ENCODE peak calls at places on chromosomes 7 and 10, in five cellular contexts. One of them, this sample, is unnamed.

GRCh38 chr10:51651063-51651462 is 48.3 kb downstream of the CSTF2T start:
- DNase-seq in GM12865: no peak
- DNase-seq in lower lobe of right lung: no peak
- DNase-seq in A549: no peak
- DNase-seq in BJ: no peak
- DNase-seq in this sample: no peak

GRCh38 chr10:76301950-76302349 is 870.5 kb downstream of the LRMDA start:
- DNase-seq in GM12865: no peak
- DNase-seq in lower lobe of right lung: no peak
- DNase-seq in A549: no peak
- DNase-seq in BJ: no peak
- DNase-seq in this sample: no peak

GRCh38 chr7:121541457-121541856 is 145.3 kb upstream of the FAM3C start:
- DNase-seq in GM12865: no peak
- DNase-seq in lower lobe of right lung: no peak
- DNase-seq in A549: no peak
- DNase-seq in BJ: no peak
- DNase-seq in this sample: no peak

GRCh38 chr10:102113261-102113955 is 6.8 kb downstream of the LDB1 start:
- DNase-seq in GM12865: no peak
- DNase-seq in lower lobe of right lung: no peak
- DNase-seq in A549: no peak
- DNase-seq in BJ: no peak
- DNase-seq in this sample: no peak

GRCh38 chr7:48052748-48053147 is 17.4 kb downstream of the C7orf57 start:
- DNase-seq in GM12865: peak
- DNase-seq in lower lobe of right lung: no peak
- DNase-seq in A549: no peak
- DNase-seq in BJ: no peak
- DNase-seq in this sample: no peak

GRCh38 chr10:29689001-29689400 is 54.2 kb upstream of the SVIL start:
- DNase-seq in GM12865: no peak
- DNase-seq in lower lobe of right lung: no peak
- DNase-seq in A549: no peak
- DNase-seq in BJ: no peak
- DNase-seq in this sample: no peak

GRCh38 chr10:122494833-122495232 is 33.5 kb downstream of the HTRA1 start:
- DNase-seq in GM12865: no peak
- DNase-seq in lower lobe of right lung: peak
- DNase-seq in A549: no peak
- DNase-seq in BJ: no peak
- DNase-seq in this sample: no peak

GRCh38 chr10:81414038-81414437 is 461.0 kb upstream of the NRG3 start:
- DNase-seq in GM12865: no peak
- DNase-seq in lower lobe of right lung: no peak
- DNase-seq in A549: no peak
- DNase-seq in BJ: no peak
- DNase-seq in this sample: peak

GRCh38 chr10:9262770-9263169 is 1208.3 kb downstream of the GATA3 start:
- DNase-seq in GM12865: no peak
- DNase-seq in lower lobe of right lung: no peak
- DNase-seq in A549: no peak
- DNase-seq in BJ: no peak
- DNase-seq in this sample: no peak

GRCh38 chr10:118754132-118754555 is 626 bp downstream of the CACUL1 start:
- DNase-seq in GM12865: peak
- DNase-seq in lower lobe of right lung: peak
- DNase-seq in A549: peak
- DNase-seq in BJ: no peak
- DNase-seq in this sample: peak

GRCh38 chr10:79184141-79184625 is 115.4 kb downstream of the ZMIZ1 start:
- DNase-seq in GM12865: no peak
- DNase-seq in lower lobe of right lung: peak
- DNase-seq in A549: peak
- DNase-seq in BJ: no peak
- DNase-seq in this sample: peak

GRCh38 chr7:155739538-155740140 is 72.6 kb downstream of the SHH start:
- DNase-seq in GM12865: no peak
- DNase-seq in lower lobe of right lung: no peak
- DNase-seq in A549: no peak
- DNase-seq in BJ: no peak
- DNase-seq in this sample: no peak

DNA sequence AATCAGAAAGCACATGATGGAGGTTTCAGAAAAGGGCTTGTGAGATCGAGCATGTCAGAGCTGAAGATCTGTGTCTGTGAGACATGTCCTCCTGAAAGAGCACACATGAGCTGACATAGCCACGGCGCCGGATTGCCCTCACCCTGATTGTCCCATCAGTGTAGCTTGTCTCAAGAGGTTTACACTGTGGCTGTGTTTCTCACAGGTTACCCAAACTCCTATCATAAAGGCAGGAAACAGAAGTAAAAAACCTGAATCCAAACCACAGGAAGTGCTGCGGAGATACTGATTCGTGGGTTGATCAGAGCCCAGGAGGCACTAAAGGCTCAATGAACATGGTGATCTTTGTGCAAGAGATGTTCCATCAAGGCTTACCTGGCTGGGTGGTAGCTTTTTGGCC is 3.9 kb upstream of the ATP6V0E2 start:
- DNase-seq in GM12865: no peak
- DNase-seq in lower lobe of right lung: no peak
- DNase-seq in A549: no peak
- DNase-seq in BJ: no peak
- DNase-seq in this sample: no peak
- H3K4me3 ChIP-seq in GM12865: no peak
- H3K4me3 ChIP-seq in lower lobe of right lung: no peak
- H3K4me3 ChIP-seq in A549: no peak
- H3K4me3 ChIP-seq in BJ: no peak
- H3K4me3 ChIP-seq in this sample: no peak

GRCh38 chr7:42193457-42194111 is 43.4 kb downstream of the GLI3 start:
- DNase-seq in GM12865: no peak
- DNase-seq in lower lobe of right lung: no peak
- DNase-seq in A549: no peak
- DNase-seq in BJ: no peak
- DNase-seq in this sample: no peak
- H3K4me3 ChIP-seq in GM12865: no peak
- H3K4me3 ChIP-seq in lower lobe of right lung: no peak
- H3K4me3 ChIP-seq in A549: no peak
- H3K4me3 ChIP-seq in BJ: no peak
- H3K4me3 ChIP-seq in this sample: no peak

DNA sequence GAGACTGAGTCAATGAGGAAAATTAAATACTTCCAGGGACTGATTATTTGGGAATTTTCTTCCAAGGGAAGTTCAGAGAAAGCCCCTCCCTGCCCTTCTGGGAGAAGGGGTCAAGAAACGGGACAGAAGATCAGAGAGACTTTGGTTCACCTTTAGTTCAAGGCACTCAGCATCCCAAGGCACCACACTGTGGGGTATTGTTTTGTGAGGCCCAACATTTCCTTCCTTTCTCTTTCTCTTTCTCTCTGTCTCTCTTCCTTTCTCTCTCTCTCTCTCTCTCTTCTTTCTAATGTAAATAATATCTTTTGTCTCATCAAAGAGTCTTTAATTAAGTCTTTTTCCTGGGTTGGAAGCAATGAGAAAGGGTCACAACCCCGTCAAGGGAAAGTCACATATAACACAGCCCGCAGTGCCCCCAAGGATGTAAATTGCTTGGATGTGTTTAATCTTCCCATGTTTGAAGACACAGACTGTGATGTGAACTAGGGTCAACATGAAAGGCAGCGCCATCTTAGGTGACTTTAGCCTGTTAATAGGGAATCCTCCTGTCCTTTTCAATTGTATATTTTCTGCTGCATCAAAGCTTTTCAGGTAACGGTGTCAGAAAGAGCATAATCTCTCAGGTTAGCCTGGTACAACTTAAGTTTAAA is 983.3 kb upstream of the C7orf33 start:
- DNase-seq in GM12865: no peak
- DNase-seq in lower lobe of right lung: no peak
- DNase-seq in A549: no peak
- DNase-seq in BJ: no peak
- DNase-seq in this sample: no peak
- H3K4me3 ChIP-seq in GM12865: no peak
- H3K4me3 ChIP-seq in lower lobe of right lung: no peak
- H3K4me3 ChIP-seq in A549: no peak
- H3K4me3 ChIP-seq in BJ: no peak
- H3K4me3 ChIP-seq in this sample: no peak

DNA sequence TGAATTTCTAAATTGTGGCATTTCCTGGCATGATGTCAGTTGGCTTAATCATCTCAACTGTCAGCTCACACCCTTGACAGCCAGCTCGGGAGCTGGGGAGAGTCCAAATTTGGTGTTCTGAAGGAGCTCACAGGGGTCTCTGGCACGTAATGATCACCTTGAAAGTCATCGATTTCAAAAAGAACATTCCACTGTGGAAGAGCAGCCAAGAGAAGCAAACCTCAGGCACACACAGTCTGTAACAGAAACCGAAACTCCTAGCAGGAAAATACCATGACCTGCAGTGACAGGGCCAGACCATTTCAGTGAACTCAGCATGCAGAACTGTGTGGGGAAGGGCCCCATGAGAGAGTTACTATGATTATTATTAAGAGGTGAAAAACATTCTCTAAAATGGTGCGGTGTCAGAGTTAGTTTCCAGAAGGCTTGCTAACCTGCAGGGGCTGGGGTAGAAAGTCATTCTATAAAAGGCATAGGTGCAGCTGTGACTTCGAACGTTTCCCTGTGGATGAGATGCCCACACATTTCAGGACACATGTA is 26.4 kb upstream of the KLF6 start:
- DNase-seq in GM12865: peak
- DNase-seq in lower lobe of right lung: no peak
- DNase-seq in A549: no peak
- DNase-seq in BJ: no peak
- DNase-seq in this sample: no peak
- H3K4me3 ChIP-seq in GM12865: peak
- H3K4me3 ChIP-seq in lower lobe of right lung: peak
- H3K4me3 ChIP-seq in A549: no peak
- H3K4me3 ChIP-seq in BJ: no peak
- H3K4me3 ChIP-seq in this sample: no peak

DNA sequence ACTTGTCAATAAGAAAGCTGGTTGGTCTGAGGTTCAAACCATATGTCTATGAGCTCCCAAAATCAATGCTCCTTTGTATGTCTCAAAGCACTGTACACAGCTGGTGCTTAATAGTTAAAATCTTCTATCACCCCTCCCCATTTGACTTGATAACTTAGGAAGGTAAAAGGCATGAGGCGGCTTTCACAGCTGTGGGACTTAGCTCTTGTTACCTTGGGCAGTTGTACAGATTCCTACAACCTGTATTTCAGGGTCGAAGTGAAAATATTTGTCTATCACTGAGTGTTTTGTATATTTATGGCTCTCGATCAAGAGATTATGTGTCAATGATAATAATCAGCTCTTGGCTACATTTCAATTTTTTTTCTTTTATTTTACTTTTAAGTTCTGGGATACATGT is 992 bp upstream of the KIFBP start:
- DNase-seq in GM12865: no peak
- DNase-seq in lower lobe of right lung: no peak
- DNase-seq in A549: no peak
- DNase-seq in BJ: no peak
- DNase-seq in this sample: no peak
- H3K4me3 ChIP-seq in GM12865: no peak
- H3K4me3 ChIP-seq in lower lobe of right lung: no peak
- H3K4me3 ChIP-seq in A549: no peak
- H3K4me3 ChIP-seq in BJ: no peak
- H3K4me3 ChIP-seq in this sample: no peak

DNA sequence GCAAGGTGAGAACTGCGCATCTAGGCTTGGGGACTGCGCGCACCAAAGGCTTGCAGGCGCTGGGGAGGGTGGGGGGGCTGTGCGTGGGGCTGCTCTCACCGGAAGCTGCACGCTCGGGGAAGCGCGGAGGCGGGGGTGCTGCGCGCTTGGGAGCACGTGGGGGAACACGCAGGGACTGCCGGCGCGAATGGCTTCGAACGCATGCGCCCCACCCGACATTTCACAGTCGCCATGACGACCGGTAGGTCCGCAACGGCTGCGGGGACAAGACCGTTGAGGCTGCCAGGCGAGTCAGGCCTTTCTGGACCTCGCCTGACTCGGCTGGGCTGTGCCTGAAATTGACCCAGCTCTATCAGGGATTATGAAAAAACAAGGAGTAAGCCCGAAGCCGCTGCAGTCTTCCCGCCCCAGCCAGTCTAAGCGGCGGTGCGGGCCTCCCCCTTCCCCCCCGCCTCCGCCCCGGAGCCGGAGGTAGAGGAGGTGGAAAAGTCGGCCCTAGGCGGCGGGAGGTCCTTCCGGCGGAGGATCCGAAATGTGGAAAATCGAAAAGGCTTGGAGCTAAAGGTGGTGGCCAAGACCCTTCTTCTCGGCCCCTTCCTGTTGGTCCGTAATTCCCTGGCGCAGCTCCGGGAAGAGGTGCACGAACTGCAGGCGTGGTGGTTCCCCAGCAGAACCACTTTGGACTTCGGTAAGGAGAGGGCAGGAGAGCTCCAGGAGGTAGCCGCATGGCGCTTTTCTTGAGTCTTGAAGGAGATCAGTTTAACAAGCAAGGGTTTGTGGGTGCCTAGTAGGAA is 34.9 kb upstream of the STEAP1 start:
- DNase-seq in GM12865: no peak
- DNase-seq in lower lobe of right lung: peak
- DNase-seq in A549: no peak
- DNase-seq in BJ: no peak
- DNase-seq in this sample: no peak
- H3K4me3 ChIP-seq in GM12865: no peak
- H3K4me3 ChIP-seq in lower lobe of right lung: peak
- H3K4me3 ChIP-seq in A549: peak
- H3K4me3 ChIP-seq in BJ: peak
- H3K4me3 ChIP-seq in this sample: no peak

DNA sequence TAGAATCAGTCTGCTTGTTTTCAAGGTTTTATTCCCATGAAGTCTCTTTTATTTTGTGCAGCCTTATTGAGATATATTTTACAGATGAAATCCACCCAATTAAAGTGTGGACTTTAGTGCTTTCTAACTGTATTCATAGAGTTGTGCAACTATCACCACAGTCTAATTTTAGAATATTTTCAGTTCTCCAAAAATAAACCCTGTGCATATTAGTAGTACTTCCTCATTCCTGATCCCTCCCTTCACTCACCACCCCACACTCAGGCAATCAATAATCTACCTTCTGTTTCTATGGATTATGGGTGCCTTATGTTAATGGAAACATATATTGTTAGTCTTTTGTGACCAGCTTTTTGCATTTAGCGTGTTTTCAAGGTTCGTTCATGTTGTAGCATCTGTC is 185.7 kb upstream of the TMEM72 start:
- DNase-seq in GM12865: no peak
- DNase-seq in lower lobe of right lung: no peak
- DNase-seq in A549: no peak
- DNase-seq in BJ: peak
- DNase-seq in this sample: no peak
- H3K4me3 ChIP-seq in GM12865: no peak
- H3K4me3 ChIP-seq in lower lobe of right lung: no peak
- H3K4me3 ChIP-seq in A549: no peak
- H3K4me3 ChIP-seq in BJ: no peak
- H3K4me3 ChIP-seq in this sample: no peak